ENCODE peak calls at places on chromosomes 13 and 19, in eight cellular contexts. E, T, Q, V, F, A, P and Z are unnamed samples.

GRCh38 chr13:113838711-113839201 is 25.1 kb downstream of the GAS6 start:
- DNase-seq in E (no peak), T (no peak), Q (no peak), V (no peak), F (peak), A (no peak), P (peak), Z (peak)

GRCh38 chr19:4136680-4137088 is 12.8 kb upstream of the MAP2K2 start:
- DNase-seq in E (no peak), T (no peak), Q (no peak), V (no peak), F (no peak), A (no peak), P (no peak), Z (no peak)

GRCh38 chr19:5520501-5520900 is 47.3 kb downstream of the TINCR start:
- DNase-seq in E (no peak), T (no peak), Q (no peak), V (no peak), F (no peak), A (no peak), P (no peak), Z (no peak)

GRCh38 chr19:6744381-6745288 is 5.2 kb downstream of the TRIP10 start:
- DNase-seq in E (peak), T (peak), Q (peak), V (peak), F (peak), A (no peak), P (peak), Z (peak)

GRCh38 chr13:98293103-98293502 is 116.0 kb upstream of the RNF113B start:
- DNase-seq in E (no peak), T (no peak), Q (no peak), V (no peak), F (no peak), A (no peak), P (no peak), Z (no peak)

GRCh38 chr19:42140125-42140754 is 8.0 kb upstream of the POU2F2 start:
- DNase-seq in E (no peak), T (peak), Q (peak), V (peak), F (peak), A (peak), P (peak), Z (peak)

GRCh38 chr13:51646041-51646670 is 61.9 kb downstream of the WDFY2 start:
- DNase-seq in E (no peak), T (no peak), Q (no peak), V (no peak), F (no peak), A (no peak), P (no peak), Z (no peak)

GRCh38 chr13:102299366-102299765 is 102.5 kb downstream of the FGF14 start:
- DNase-seq in E (no peak), T (no peak), Q (no peak), V (no peak), F (no peak), A (no peak), P (no peak), Z (no peak)

GRCh38 chr19:6416658-6417405 is 7.8 kb downstream of the KHSRP start:
- DNase-seq in E (no peak), T (no peak), Q (no peak), V (no peak), F (no peak), A (no peak), P (no peak), Z (no peak)

GRCh38 chr19:17706750-17707181 is 12.5 kb upstream of the MAP1S start:
- DNase-seq in E (no peak), T (no peak), Q (peak), V (no peak), F (no peak), A (no peak), P (no peak), Z (peak)

GRCh38 chr19:17933414-17934129 is 757 bp downstream of the CCDC124 start:
- DNase-seq in E (no peak), T (peak), Q (peak), V (no peak), F (no peak), A (no peak), P (no peak), Z (peak)

GRCh38 chr13:39370554-39370953 is 232.4 kb downstream of the LHFPL6 start:
- DNase-seq in E (no peak), T (peak), Q (no peak), V (peak), F (no peak), A (no peak), P (no peak), Z (peak)

GRCh38 chr13:30615851-30616311 is 1.8 kb upstream of the USPL1 start:
- DNase-seq in E (no peak), T (peak), Q (peak), V (no peak), F (no peak), A (no peak), P (no peak), Z (no peak)

GRCh38 chr19:2767688-2768087 is 15.4 kb downstream of the SGTA start:
- DNase-seq in E (no peak), T (no peak), Q (no peak), V (no peak), F (no peak), A (no peak), P (no peak), Z (no peak)

GRCh38 chr19:56141416-56141992 is 417 bp downstream of the ZNF444 start:
- DNase-seq in E (no peak), T (no peak), Q (no peak), V (no peak), F (no peak), A (peak), P (no peak), Z (no peak)

GRCh38 chr13:25744176-25744575 is 307.6 kb downstream of the SHISA2 start:
- DNase-seq in E (no peak), T (no peak), Q (no peak), V (no peak), F (no peak), A (no peak), P (no peak), Z (no peak)

GRCh38 chr13:56561327-56561726 is 579.4 kb upstream of the PRR20A start:
- DNase-seq in E (no peak), T (no peak), Q (peak), V (no peak), F (no peak), A (no peak), P (no peak), Z (no peak)

GRCh38 chr19:43371909-43372308 is 18.4 kb downstream of the CD177 start:
- DNase-seq in E (no peak), T (no peak), Q (no peak), V (no peak), F (no peak), A (no peak), P (no peak), Z (no peak)

GRCh38 chr13:95603887-95604533 is 40.5 kb downstream of the DZIP1 start:
- DNase-seq in E (no peak), T (no peak), Q (peak), V (no peak), F (peak), A (no peak), P (no peak), Z (no peak)

GRCh38 chr19:1221141-1221903 is 15.7 kb downstream of the STK11 start:
- DNase-seq in E (no peak), T (peak), Q (peak), V (no peak), F (no peak), A (no peak), P (peak), Z (peak)

GRCh38 chr19:47093841-47094240 is 19.7 kb downstream of the ZC3H4 start:
- DNase-seq in E (no peak), T (no peak), Q (no peak), V (no peak), F (peak), A (peak), P (peak), Z (peak)

GRCh38 chr19:50264483-50265186 is 61.2 kb downstream of the MYH14 start:
- DNase-seq in E (no peak), T (no peak), Q (no peak), V (no peak), F (no peak), A (no peak), P (no peak), Z (no peak)

GRCh38 chr19:36106991-36107390 is 4.0 kb upstream of the OVOL3 start:
- DNase-seq in E (no peak), T (no peak), Q (no peak), V (no peak), F (no peak), A (no peak), P (no peak), Z (no peak)

GRCh38 chr13:29621401-29621800 is 25.9 kb upstream of the SLC7A1 start:
- DNase-seq in E (no peak), T (peak), Q (no peak), V (no peak), F (no peak), A (no peak), P (no peak), Z (peak)

GRCh38 chr19:850221-850978 is 1.7 kb upstream of the ELANE start:
- DNase-seq in E (peak), T (peak), Q (peak), V (peak), F (peak), A (peak), P (peak), Z (peak)

GRCh38 chr13:94641432-94641941 is 39.8 kb downstream of the GPR180 start:
- DNase-seq in E (no peak), T (peak), Q (peak), V (no peak), F (no peak), A (no peak), P (no peak), Z (peak)

GRCh38 chr13:47723898-47724297 is 277.2 kb downstream of the SUCLA2 start:
- DNase-seq in E (no peak), T (no peak), Q (no peak), V (no peak), F (no peak), A (no peak), P (no peak), Z (no peak)

GRCh38 chr19:36638862-36639510 is 27.7 kb downstream of the ZNF461 start:
- DNase-seq in E (no peak), T (no peak), Q (peak), V (no peak), F (no peak), A (no peak), P (no peak), Z (no peak)

GRCh38 chr13:68708336-68708908 is 1399.2 kb upstream of the ATXN8OS start:
- DNase-seq in E (no peak), T (no peak), Q (no peak), V (no peak), F (no peak), A (no peak), P (peak), Z (no peak)

GRCh38 chr19:10091370-10091687 is 5.2 kb downstream of the SHFL start:
- DNase-seq in E (no peak), T (no peak), Q (no peak), V (no peak), F (peak), A (no peak), P (peak), Z (no peak)

GRCh38 chr19:18708452-18709231 is 25.2 kb downstream of the CRTC1 start:
- DNase-seq in E (no peak), T (no peak), Q (no peak), V (no peak), F (peak), A (no peak), P (peak), Z (no peak)

GRCh38 chr19:38617764-38618589 is at the start of gene MAP4K1:
- DNase-seq in E (peak), T (no peak), Q (no peak), V (peak), F (peak), A (peak), P (peak), Z (no peak)

GRCh38 chr19:9885077-9885552 is 50.0 kb downstream of the PIN1 start:
- DNase-seq in E (no peak), T (peak), Q (peak), V (no peak), F (no peak), A (no peak), P (no peak), Z (peak)

GRCh38 chr13:80297094-80297493 is 43.8 kb downstream of the SPRY2 start:
- DNase-seq in E (no peak), T (no peak), Q (no peak), V (no peak), F (no peak), A (no peak), P (no peak), Z (no peak)

DNA sequence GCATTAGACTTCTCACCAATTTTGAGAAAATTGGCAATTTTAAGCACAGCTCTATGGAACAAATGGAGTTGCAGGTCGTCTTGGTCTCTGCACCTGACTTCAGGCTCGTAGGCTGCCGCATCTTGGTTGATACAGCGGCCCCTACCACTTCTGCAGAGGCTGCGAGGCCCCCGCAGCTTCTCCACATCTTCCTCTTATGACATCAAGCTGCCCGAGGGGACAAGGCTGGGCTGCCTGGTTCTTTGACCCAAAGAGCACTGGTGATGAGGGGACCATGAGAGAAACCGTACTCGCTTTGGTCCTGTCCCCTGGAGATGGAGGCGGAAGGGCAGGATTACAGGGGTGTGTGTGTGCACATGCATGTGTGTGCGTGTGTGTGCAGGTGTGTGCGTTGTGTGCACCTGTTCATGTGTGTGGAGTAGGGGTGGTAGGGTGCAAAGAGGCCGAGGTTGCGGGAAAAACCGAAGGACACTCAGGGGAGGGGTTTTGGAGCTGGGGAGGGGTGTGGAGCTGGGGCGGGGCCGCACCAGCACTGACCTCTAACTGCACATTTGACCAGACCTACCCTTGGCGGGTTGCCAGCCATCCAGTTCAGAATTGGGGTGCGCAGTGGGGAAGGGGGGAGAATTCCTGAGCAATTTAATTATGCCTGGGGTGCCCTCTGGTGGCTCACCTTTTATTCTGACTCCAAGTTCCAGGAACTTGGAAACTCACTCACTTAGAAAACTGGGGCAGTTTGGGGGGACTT is 65.1 kb upstream of the ARHGEF7 start:
- DNase-seq in E (peak), T (peak), Q (peak), V (peak), F (peak), A (peak), P (no peak), Z (no peak)
- TF ChIP-seq CTCF in E (no peak), T (peak), Q (peak), V (peak), F (peak), A (no peak), P (peak), Z (peak)

GRCh38 chr19:13880059-13880672 is 3.2 kb downstream of the NANOS3 start:
- DNase-seq in E (peak), T (peak), Q (peak), V (peak), F (peak), A (peak), P (peak), Z (peak)

GRCh38 chr19:13882841-13883240 is 5.9 kb downstream of the NANOS3 start:
- DNase-seq in E (no peak), T (no peak), Q (no peak), V (no peak), F (no peak), A (peak), P (no peak), Z (no peak)

GRCh38 chr19:13882419-13882795 is 5.5 kb downstream of the NANOS3 start:
- DNase-seq in E (no peak), T (no peak), Q (no peak), V (no peak), F (no peak), A (no peak), P (no peak), Z (no peak)

GRCh38 chr19:13881692-13882418 is 4.9 kb downstream of the NANOS3 start:
- DNase-seq in E (no peak), T (peak), Q (no peak), V (no peak), F (peak), A (peak), P (no peak), Z (peak)

GRCh38 chr19:13881231-13881691 is 4.3 kb downstream of the NANOS3 start:
- DNase-seq in E (no peak), T (no peak), Q (no peak), V (no peak), F (no peak), A (peak), P (no peak), Z (peak)
- TF ChIP-seq CTCF in E (no peak), T (no peak), Q (no peak), V (no peak), F (no peak), A (no peak), P (no peak), Z (no peak)

GRCh38 chr13:19622189-19622588 is 11.3 kb upstream of the MPHOSPH8 start:
- DNase-seq in E (no peak), T (no peak), Q (no peak), V (no peak), F (no peak), A (no peak), P (no peak), Z (no peak)

DNA sequence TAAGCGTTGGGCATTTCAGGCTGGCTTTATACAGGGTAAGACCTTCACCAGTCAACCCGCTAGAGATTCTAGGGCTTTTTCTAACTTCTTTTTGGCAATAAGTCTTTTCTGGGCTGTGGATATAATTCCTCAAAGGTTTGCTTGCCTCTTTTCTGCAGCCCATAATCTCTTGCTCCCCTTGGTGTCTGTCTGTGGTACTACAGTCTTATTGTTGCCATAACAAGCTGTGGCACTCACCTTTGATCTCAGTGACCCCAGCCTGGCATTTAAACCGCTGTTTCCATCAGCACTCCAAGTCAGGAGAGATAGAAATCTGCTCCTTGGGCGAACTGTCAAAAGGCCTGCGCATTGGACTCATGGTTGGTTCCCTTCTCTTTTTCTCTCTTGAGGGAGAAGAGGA is 14.5 kb upstream of the MPHOSPH8 start:
- DNase-seq in E (no peak), T (peak), Q (peak), V (no peak), F (no peak), A (peak), P (no peak), Z (peak)
- TF ChIP-seq CTCF in E (no peak), T (peak), Q (peak), V (no peak), F (peak), A (peak), P (peak), Z (peak)

GRCh38 chr13:100895656-100896055 is 221.1 kb upstream of the TMTC4 start:
- DNase-seq in E (no peak), T (peak), Q (no peak), V (no peak), F (no peak), A (no peak), P (no peak), Z (no peak)

GRCh38 chr13:100904293-100904976 is 229.8 kb upstream of the TMTC4 start:
- DNase-seq in E (no peak), T (no peak), Q (no peak), V (no peak), F (no peak), A (no peak), P (no peak), Z (no peak)

GRCh38 chr13:100898431-100898830 is 223.8 kb upstream of the TMTC4 start:
- DNase-seq in E (no peak), T (no peak), Q (no peak), V (no peak), F (no peak), A (no peak), P (no peak), Z (peak)

DNA sequence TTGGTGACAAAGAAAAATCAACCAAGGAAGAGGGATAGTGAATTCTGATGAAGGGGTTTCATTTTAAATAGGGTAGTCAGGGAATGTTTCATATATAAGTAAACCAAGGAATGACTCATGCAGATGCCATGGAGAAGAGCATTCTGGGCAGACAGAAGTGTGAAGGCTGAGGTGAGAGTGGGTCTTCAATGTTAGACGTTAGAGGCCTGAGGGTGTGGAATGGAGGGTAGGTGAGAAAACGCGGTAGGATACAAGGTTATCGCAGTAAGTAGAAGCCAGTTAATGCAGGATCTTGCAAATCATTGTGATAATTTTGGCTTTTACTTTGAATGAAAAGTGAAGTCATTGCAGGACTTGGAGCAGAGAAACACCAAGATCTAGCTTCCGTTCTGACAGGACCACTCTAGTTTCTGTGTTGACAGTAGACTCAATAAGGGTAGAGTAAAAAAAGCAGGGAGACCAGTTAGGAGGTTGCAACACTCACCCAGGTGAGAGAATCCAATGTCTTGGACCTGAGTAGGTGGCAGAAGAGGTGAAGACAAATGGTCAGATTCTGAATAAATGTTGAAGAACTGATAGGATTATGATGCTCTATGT is 225.2 kb upstream of the TMTC4 start:
- DNase-seq in E (no peak), T (no peak), Q (no peak), V (no peak), F (no peak), A (no peak), P (no peak), Z (no peak)
- TF ChIP-seq CTCF in E (no peak), T (no peak), Q (no peak), V (no peak), F (no peak), A (no peak), P (no peak), Z (no peak)

DNA sequence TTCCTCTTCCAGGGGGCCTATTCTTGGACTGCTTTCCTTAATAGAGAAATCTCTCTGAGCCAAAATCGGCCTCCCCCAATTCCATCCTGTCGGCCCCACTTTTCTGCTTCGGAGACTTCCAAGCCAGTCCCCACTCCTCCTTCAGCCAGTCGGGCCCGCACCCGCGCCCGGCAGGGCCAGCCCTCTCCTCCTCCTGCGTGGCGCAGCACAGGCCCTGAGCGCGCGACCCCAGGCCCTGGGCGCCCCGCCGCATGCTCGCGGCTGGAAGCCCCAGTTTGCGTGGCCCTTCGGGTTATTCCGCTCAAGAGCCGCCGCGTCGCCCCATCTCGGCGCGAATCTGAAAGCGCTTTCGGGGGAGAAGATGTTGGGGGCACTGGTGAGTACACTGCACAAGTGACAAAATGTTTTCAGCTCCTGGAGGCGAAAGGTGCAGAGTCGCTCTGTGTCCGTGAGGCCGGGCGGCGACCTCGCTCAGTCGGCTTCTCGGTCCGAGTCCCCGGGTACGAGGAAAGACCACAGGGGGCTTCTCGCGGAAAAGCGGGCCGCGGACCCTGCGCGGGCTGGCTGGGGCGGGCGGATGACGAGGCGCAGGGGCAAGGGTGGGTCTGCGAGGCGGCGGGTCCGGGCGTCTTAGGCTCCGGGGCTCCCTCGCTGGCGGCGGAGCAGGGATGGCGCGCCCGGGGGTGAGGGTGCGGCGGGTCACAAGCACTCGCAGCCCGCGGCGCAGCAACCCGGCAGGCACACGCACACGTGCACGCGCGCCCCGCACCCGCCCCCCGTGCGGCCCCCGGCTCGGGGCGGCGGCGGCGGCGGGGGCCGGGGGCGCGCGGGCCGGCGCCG is at the start of gene IL17D:
- DNase-seq in E (peak), T (no peak), Q (no peak), V (no peak), F (peak), A (peak), P (no peak), Z (peak)
- TF ChIP-seq CTCF in E (no peak), T (no peak), Q (no peak), V (no peak), F (no peak), A (no peak), P (no peak), Z (no peak)